ENCODE peak calls at places on chromosomes 12 and 14, in eight cellular contexts. A is M059J; O is trophoblast cell; C is fibroblast of the aortic adventitia; B is T-helper 9 cell; W is DMS53; V is putamen; L is activated CD8-positive, alpha-beta memory T cell treated with anti-CD3 and anti-CD28 coated beads for 1 hour. Q is an unnamed sample.

GRCh38 chr12:55817352-55818139 is at the start of the genes ORMDL2 and SARNP:
- DNase-seq in W (peak; percentile 100), C (peak; percentile 100), A (peak; percentile 99), O (peak; percentile 100), L (peak; percentile 92), V (peak; percentile 100), B (peak; percentile 87), Q (peak; percentile 100)

GRCh38 chr14:53971501-53971900 is 14.9 kb upstream of the BMP4 start:
- DNase-seq in C (no peak), O (no peak), W (no peak), A (peak; percentile 59), L (no peak), B (no peak), V (no peak), Q (no peak)

GRCh38 chr14:51283402-51283825 is 43.4 kb downstream of the TMX1 start:
- DNase-seq in O (peak; percentile 95), A (peak; percentile 91), W (peak; percentile 81), C (peak; percentile 96), V (peak; percentile 61), L (no peak), B (no peak), Q (peak; percentile 90)

GRCh38 chr12:57604454-57605307 is at the start of gene DTX3:
- DNase-seq in L (no peak), O (no peak), B (no peak), V (peak; percentile 76), C (peak; percentile 18), W (peak; percentile 69), A (peak; percentile 46), Q (peak; percentile 32)

GRCh38 chr12:8823565-8824300 is 1.3 kb downstream of the A2ML1 start:
- DNase-seq in A (no peak), B (no peak), V (peak; percentile 46), L (no peak), W (peak; percentile 39), O (peak; percentile 36), C (peak; percentile 39), Q (peak; percentile 10)

GRCh38 chr12:9244894-9245293 is 36.7 kb upstream of the PZP start:
- DNase-seq in W (no peak), L (no peak), V (no peak), B (no peak), C (no peak), O (no peak), A (peak; percentile 18), Q (no peak)

GRCh38 chr12:94329366-94329765 is 130.3 kb downstream of the CEP83 start:
- DNase-seq in A (no peak), O (no peak), W (no peak), B (no peak), L (no peak), C (peak; percentile 39), V (no peak), Q (no peak)

GRCh38 chr14:101707285-101707842 is 54.1 kb upstream of the PPP2R5C start:
- DNase-seq in C (peak; percentile 94), V (peak; percentile 65), O (peak; percentile 97), W (peak; percentile 75), A (peak; percentile 66), L (peak; percentile 50), B (no peak), Q (peak; percentile 82)

GRCh38 chr14:85762523-85762922 is 232.6 kb downstream of the FLRT2 start:
- DNase-seq in A (no peak), O (no peak), C (no peak), V (peak; percentile 7), B (no peak), L (no peak), W (no peak), Q (no peak)

GRCh38 chr12:119802472-119802871 is 74.6 kb downstream of the CIT start:
- DNase-seq in V (peak; percentile 70), A (no peak), C (peak; percentile 87), L (no peak), O (no peak), W (no peak), B (no peak), Q (peak; percentile 8)

GRCh38 chr12:117037296-117038022 is 61.8 kb downstream of the TESC start:
- DNase-seq in V (no peak), O (no peak), C (no peak), A (no peak), L (no peak), B (no peak), W (no peak), Q (no peak)

GRCh38 chr12:91434081-91434480 is 251.5 kb upstream of the DCN start:
- DNase-seq in O (peak; percentile 79), C (no peak), B (no peak), W (no peak), L (no peak), V (no peak), A (no peak), Q (no peak)

GRCh38 chr12:51815571-51815970 is 32.9 kb downstream of the FIGNL2 start:
- DNase-seq in W (no peak), C (no peak), O (no peak), B (no peak), L (no peak), A (no peak), V (no peak), Q (no peak)

GRCh38 chr12:269216-269615 is 6.6 kb upstream of the SLC6A13 start:
- DNase-seq in C (no peak), V (peak; percentile 38), A (no peak), B (no peak), L (no peak), O (no peak), W (no peak), Q (no peak)

GRCh38 chr12:71476513-71476912 is 36.9 kb downstream of the LGR5 start:
- DNase-seq in V (no peak), B (no peak), C (peak; percentile 88), O (peak; percentile 58), L (no peak), A (peak; percentile 88), W (no peak), Q (peak; percentile 92)

GRCh38 chr12:107523760-107524558 is 161.6 kb upstream of the PWP1 start:
- DNase-seq in C (no peak), L (no peak), B (no peak), V (no peak), O (no peak), W (no peak), A (no peak), Q (no peak)